ENCODE peak calls at places on chromosome 22, in seven cellular contexts. Y is hippocampal formation, J is activated gamma-delta T cell treated with Interleukin-2 at 50 U/mL for 16 hours, P is AG09319, O is NCI-H69, Z is neuronal stem cell, V is neural crest cell. X is an unnamed sample.
A peak's percentile ranks its signal among the peaks of the same experiment; 100 is the strongest.

GRCh38 chr22:40423882-40424640 is 53.7 kb downstream of the SGSM3 start:
- DNase-seq in J (no peak), Y (no peak), V (no peak), P (no peak), Z (no peak), O (no peak), X (no peak)

GRCh38 chr22:27274770-27275449 is 526.6 kb downstream of the MN1 start:
- DNase-seq in V (no peak), Z (no peak), O (no peak), P (no peak), Y (no peak), J (no peak), X (no peak)

GRCh38 chr22:23245045-23245798 is 64.9 kb downstream of the BCR start:
- DNase-seq in P (no peak), Y (no peak), V (no peak), Z (no peak), J (no peak), O (no peak), X (no peak)

GRCh38 chr22:39003165-39003638 is 10.9 kb upstream of the APOBEC3C start:
- DNase-seq in Z (peak; percentile 70), V (peak; percentile 72), Y (peak; percentile 43), O (peak; percentile 83), P (peak; percentile 78), J (peak; percentile 81), X (peak; percentile 84)

GRCh38 chr22:45784357-45785277 is 113.0 kb downstream of the ATXN10 start:
- DNase-seq in O (no peak), Z (no peak), V (no peak), P (no peak), Y (no peak), J (no peak), X (no peak)

GRCh38 chr22:33873666-33874065 is 46.6 kb downstream of the LARGE1 start:
- DNase-seq in Y (no peak), Z (no peak), V (no peak), P (no peak), J (no peak), O (no peak), X (no peak)

GRCh38 chr22:46528121-46528610 is 9.3 kb downstream of the CELSR1 start:
- DNase-seq in O (no peak), V (no peak), J (no peak), P (no peak), Y (no peak), Z (no peak), X (no peak)

GRCh38 chr22:47001288-47001687 is 238.8 kb downstream of the TBC1D22A start:
- DNase-seq in O (no peak), Y (no peak), V (no peak), Z (no peak), J (no peak), P (no peak), X (no peak)

GRCh38 chr22:18994056-18994455 is 58.0 kb upstream of the PRODH start:
- DNase-seq in Y (no peak), O (no peak), Z (no peak), J (no peak), V (no peak), P (no peak), X (no peak)

GRCh38 chr22:29994941-29995340 is 85.3 kb upstream of the HORMAD2 start:
- DNase-seq in V (no peak), P (no peak), Y (no peak), Z (no peak), J (no peak), O (no peak), X (no peak)

GRCh38 chr22:26847046-26847445 is 189.7 kb downstream of the MIAT start:
- DNase-seq in V (no peak), Y (no peak), J (no peak), P (no peak), O (no peak), Z (no peak), X (peak; percentile 28)